ENCODE peak calls at places on chromosomes 6 and 20, in nine cellular contexts. Z is NCI-H2081; K is caudate nucleus; G is CD8-positive, alpha-beta memory T cell; D is MM.1S; E is EH; P is right cardiac atrium; B is NCI-H187; X is T follicular helper cell. W is an unnamed sample.
A peak's percentile ranks its signal among the peaks of the same experiment; 100 is the strongest.

GRCh38 chr6:34555328-34555727 is 801 bp downstream of the SPDEF start:
- DNase-seq in Z (no peak), K (no peak), G (no peak), D (no peak), E (no peak), P (no peak), B (no peak), X (no peak), W (no peak)

GRCh38 chr6:26556263-26557070 is 18.3 kb downstream of the HMGN4 start:
- DNase-seq in Z (peak; percentile 70), K (peak; percentile 19), G (no peak), D (no peak), E (peak; percentile 93), P (peak; percentile 70), B (no peak), X (no peak), W (peak; percentile 37)

GRCh38 chr6:1825277-1825676 is 215.6 kb downstream of the FOXC1 start:
- DNase-seq in Z (no peak), K (no peak), G (no peak), D (no peak), E (no peak), P (no peak), B (no peak), X (no peak), W (no peak)

GRCh38 chr20:62009322-62009721 is 56.4 kb downstream of the TAF4 start:
- DNase-seq in Z (no peak), K (no peak), G (no peak), D (no peak), E (no peak), P (no peak), B (no peak), X (no peak), W (no peak)

GRCh38 chr6:42030585-42031506 is 19.5 kb upstream of the TAF8 start:
- DNase-seq in Z (no peak), K (no peak), G (no peak), D (no peak), E (no peak), P (peak; percentile 75), B (no peak), X (no peak), W (no peak)

GRCh38 chr6:119205911-119206617 is 127.6 kb upstream of the FAM184A start:
- DNase-seq in Z (no peak), K (no peak), G (no peak), D (peak; percentile 19), E (no peak), P (no peak), B (no peak), X (no peak), W (no peak)

GRCh38 chr6:25094726-25095125 is 159.0 kb upstream of the RIPOR2 start:
- DNase-seq in Z (no peak), K (no peak), G (no peak), D (no peak), E (no peak), P (no peak), B (no peak), X (no peak), W (no peak)

GRCh38 chr20:62818592-62819493 is 2.0 kb downstream of the COL9A3 start:
- DNase-seq in Z (peak; percentile 44), K (peak; percentile 35), G (no peak), D (no peak), E (peak; percentile 42), P (peak; percentile 93), B (no peak), X (no peak), W (no peak)

GRCh38 chr6:90249458-90249857 is 47.2 kb downstream of the BACH2 start:
- DNase-seq in Z (no peak), K (no peak), G (no peak), D (no peak), E (no peak), P (no peak), B (no peak), X (no peak), W (no peak)

GRCh38 chr6:106098383-106099234 is 12.5 kb downstream of the PRDM1 start:
- DNase-seq in Z (no peak), K (no peak), G (peak; percentile 55), D (peak; percentile 71), E (peak; percentile 82), P (no peak), B (no peak), X (peak; percentile 50), W (peak; percentile 66)

GRCh38 chr6:113697642-113698410 is 159.3 kb upstream of the MARCKS start:
- DNase-seq in Z (no peak), K (no peak), G (no peak), D (no peak), E (peak; percentile 91), P (no peak), B (no peak), X (no peak), W (no peak)

GRCh38 chr6:71239694-71240093 is 48.9 kb upstream of the OGFRL1 start:
- DNase-seq in Z (no peak), K (no peak), G (no peak), D (no peak), E (no peak), P (no peak), B (no peak), X (no peak), W (no peak)

GRCh38 chr20:56595746-56596478 is 33.2 kb upstream of the TFAP2C start:
- DNase-seq in Z (no peak), K (no peak), G (no peak), D (no peak), E (no peak), P (no peak), B (no peak), X (no peak), W (no peak)

GRCh38 chr20:382291-383115 is 1.9 kb downstream of the TRIB3 start:
- DNase-seq in Z (no peak), K (no peak), G (no peak), D (no peak), E (no peak), P (no peak), B (no peak), X (no peak), W (no peak)

GRCh38 chr6:28336284-28337024 is 506 bp upstream of the ZSCAN31 start:
- DNase-seq in Z (no peak), K (peak; percentile 54), G (no peak), D (peak; percentile 53), E (peak; percentile 36), P (no peak), B (peak; percentile 53), X (no peak), W (peak; percentile 35)

GRCh38 chr6:54267798-54268197 is 40.4 kb upstream of the TINAG start:
- DNase-seq in Z (peak; percentile 43), K (no peak), G (no peak), D (peak; percentile 52), E (peak; percentile 52), P (no peak), B (no peak), X (no peak), W (no peak)

GRCh38 chr6:163343609-163344008 is 70.9 kb upstream of the QKI start:
- DNase-seq in Z (no peak), K (no peak), G (no peak), D (no peak), E (no peak), P (no peak), B (no peak), X (no peak), W (no peak)

GRCh38 chr20:62066339-62066982 is 780 bp upstream of the TAF4 start:
- DNase-seq in Z (peak; percentile 54), K (peak; percentile 59), G (peak; percentile 24), D (peak; percentile 37), E (peak; percentile 36), P (peak; percentile 81), B (peak; percentile 49), X (peak; percentile 27), W (no peak)

GRCh38 chr6:164534070-164534766 is 775.2 kb downstream of the C6orf118 start:
- DNase-seq in Z (no peak), K (no peak), G (no peak), D (no peak), E (no peak), P (no peak), B (no peak), X (no peak), W (no peak)

GRCh38 chr6:158654960-158655485 is 5.2 kb downstream of the SYTL3 start:
- DNase-seq in Z (no peak), K (no peak), G (no peak), D (no peak), E (peak; percentile 91), P (no peak), B (no peak), X (no peak), W (no peak)

GRCh38 chr6:100300221-100300736 is 164.4 kb downstream of the SIM1 start:
- DNase-seq in Z (no peak), K (no peak), G (no peak), D (no peak), E (peak; percentile 98), P (no peak), B (no peak), X (no peak), W (no peak)

GRCh38 chr6:48183174-48183573 is 72.2 kb upstream of the PTCHD4 start:
- DNase-seq in Z (no peak), K (no peak), G (no peak), D (no peak), E (no peak), P (no peak), B (no peak), X (no peak), W (no peak)

GRCh38 chr20:56347628-56348305 is 11.0 kb upstream of the FAM210B start:
- DNase-seq in Z (no peak), K (no peak), G (no peak), D (no peak), E (no peak), P (no peak), B (no peak), X (no peak), W (no peak)

GRCh38 chr6:119960065-119960464 is 610.5 kb upstream of the MAN1A1 start:
- DNase-seq in Z (no peak), K (no peak), G (no peak), D (no peak), E (no peak), P (no peak), B (no peak), X (no peak), W (no peak)

W was measured in natural killer cell.